ENCODE peak calls at places on chromosomes 5 and 9, in six cellular contexts. T, J, M, C, S and Q are unnamed samples.

GRCh38 chr9:21326526-21327139 is 8.6 kb downstream of the KLHL9 start:
- DNase-seq in M (no peak), T (peak), S (no peak), J (no peak), C (no peak), Q (no peak)

GRCh38 chr9:5851445-5851844 is 18.5 kb upstream of the ERMP1 start:
- DNase-seq in S (no peak), J (no peak), M (peak), T (no peak), C (no peak), Q (no peak)

GRCh38 chr5:169161022-169161680 is 139.8 kb downstream of the SLIT3 start:
- DNase-seq in J (peak), M (no peak), T (peak), C (peak), S (peak), Q (no peak)

GRCh38 chr5:41796061-41796460 is 74.2 kb downstream of the OXCT1 start:
- DNase-seq in M (no peak), S (no peak), C (no peak), J (no peak), T (no peak), Q (no peak)

GRCh38 chr9:36855443-36856315 is 178.4 kb downstream of the PAX5 start:
- DNase-seq in S (no peak), T (peak), C (no peak), M (no peak), J (peak), Q (no peak)

GRCh38 chr9:134284741-134285140 is 41.5 kb upstream of the RXRA start:
- DNase-seq in T (no peak), C (no peak), S (no peak), J (no peak), M (no peak), Q (no peak)

GRCh38 chr5:176547811-176548210 is 1.3 kb upstream of the CDHR2 start:
- DNase-seq in J (no peak), C (no peak), S (no peak), M (no peak), T (no peak), Q (no peak)

GRCh38 chr5:154278908-154279307 is 88.4 kb downstream of the GALNT10 start:
- DNase-seq in S (no peak), C (no peak), J (no peak), M (no peak), T (no peak), Q (no peak)

GRCh38 chr5:107869459-107870115 is 198.8 kb upstream of the EFNA5 start:
- DNase-seq in J (peak), S (peak), M (no peak), C (no peak), T (peak), Q (no peak)